ENCODE peak calls at places on chromosomes 1 and 21, in five cellular contexts. One of them, this sample, is unnamed.

GRCh38 chr1:54052470-54052933 is 502 bp downstream of the TMEM59 start:
- DNase-seq in astrocyte of the hippocampus: peak
- DNase-seq in mesothelial cell of epicardium: peak
- DNase-seq in mammary epithelial cell: peak
- DNase-seq in iris pigment epithelial cell: peak
- DNase-seq in this sample: peak

GRCh38 chr1:240312872-240313271 is 221.2 kb downstream of the FMN2 start:
- DNase-seq in astrocyte of the hippocampus: peak
- DNase-seq in mesothelial cell of epicardium: no peak
- DNase-seq in mammary epithelial cell: no peak
- DNase-seq in iris pigment epithelial cell: peak
- DNase-seq in this sample: peak

GRCh38 chr1:220371324-220371723 is 99.1 kb upstream of the RAB3GAP2 start:
- DNase-seq in astrocyte of the hippocampus: no peak
- DNase-seq in mesothelial cell of epicardium: no peak
- DNase-seq in mammary epithelial cell: no peak
- DNase-seq in iris pigment epithelial cell: no peak
- DNase-seq in this sample: peak

GRCh38 chr1:117815105-117815812 is 114.2 kb downstream of the GDAP2 start:
- DNase-seq in astrocyte of the hippocampus: no peak
- DNase-seq in mesothelial cell of epicardium: no peak
- DNase-seq in mammary epithelial cell: no peak
- DNase-seq in iris pigment epithelial cell: peak
- DNase-seq in this sample: no peak

GRCh38 chr1:11671544-11672286 is 7.7 kb downstream of the FBXO6 start:
- DNase-seq in astrocyte of the hippocampus: no peak
- DNase-seq in mesothelial cell of epicardium: no peak
- DNase-seq in mammary epithelial cell: no peak
- DNase-seq in iris pigment epithelial cell: no peak
- DNase-seq in this sample: no peak

GRCh38 chr1:228298471-228298870 is 90.6 kb downstream of the OBSCN start:
- DNase-seq in astrocyte of the hippocampus: no peak
- DNase-seq in mesothelial cell of epicardium: no peak
- DNase-seq in mammary epithelial cell: no peak
- DNase-seq in iris pigment epithelial cell: no peak
- DNase-seq in this sample: no peak

GRCh38 chr1:39808784-39809517 is 20.3 kb upstream of the BMP8B start:
- DNase-seq in astrocyte of the hippocampus: no peak
- DNase-seq in mesothelial cell of epicardium: no peak
- DNase-seq in mammary epithelial cell: no peak
- DNase-seq in iris pigment epithelial cell: no peak
- DNase-seq in this sample: no peak

GRCh38 chr21:36499578-36500471 is 19.9 kb upstream of the CLDN14 start:
- DNase-seq in astrocyte of the hippocampus: peak
- DNase-seq in mesothelial cell of epicardium: no peak
- DNase-seq in mammary epithelial cell: peak
- DNase-seq in iris pigment epithelial cell: peak
- DNase-seq in this sample: peak

GRCh38 chr1:67766117-67766978 is 66.9 kb downstream of the GNG12 start:
- DNase-seq in astrocyte of the hippocampus: peak
- DNase-seq in mesothelial cell of epicardium: no peak
- DNase-seq in mammary epithelial cell: peak
- DNase-seq in iris pigment epithelial cell: peak
- DNase-seq in this sample: peak

GRCh38 chr1:10951977-10952376 is 60.5 kb upstream of the TARDBP start:
- DNase-seq in astrocyte of the hippocampus: no peak
- DNase-seq in mesothelial cell of epicardium: no peak
- DNase-seq in mammary epithelial cell: no peak
- DNase-seq in iris pigment epithelial cell: no peak
- DNase-seq in this sample: no peak

GRCh38 chr1:153968000-153968363 is 280 bp downstream of the CREB3L4 start:
- DNase-seq in astrocyte of the hippocampus: no peak
- DNase-seq in mesothelial cell of epicardium: no peak
- DNase-seq in mammary epithelial cell: no peak
- DNase-seq in iris pigment epithelial cell: no peak
- DNase-seq in this sample: no peak

GRCh38 chr1:111976332-111976731 is 13.1 kb downstream of the KCND3 start:
- DNase-seq in astrocyte of the hippocampus: no peak
- DNase-seq in mesothelial cell of epicardium: no peak
- DNase-seq in mammary epithelial cell: peak
- DNase-seq in iris pigment epithelial cell: no peak
- DNase-seq in this sample: peak

GRCh38 chr1:11833497-11833896 is 14.1 kb downstream of the NPPA start:
- DNase-seq in astrocyte of the hippocampus: no peak
- DNase-seq in mesothelial cell of epicardium: no peak
- DNase-seq in mammary epithelial cell: no peak
- DNase-seq in iris pigment epithelial cell: no peak
- DNase-seq in this sample: no peak

GRCh38 chr21:46507562-46507961 is 48.9 kb downstream of the DIP2A start:
- DNase-seq in astrocyte of the hippocampus: no peak
- DNase-seq in mesothelial cell of epicardium: no peak
- DNase-seq in mammary epithelial cell: no peak
- DNase-seq in iris pigment epithelial cell: no peak
- DNase-seq in this sample: no peak